ENCODE peak calls at places on chromosomes 16 and 17, in nine cellular contexts. O is right lobe of liver, H is uterus, Z is breast epithelium, B is lower lobe of right lung, V is Caco-2, R is neural progenitor cell, T is spleen, J is adrenal gland. F is an unnamed sample.

GRCh38 chr17:69448431-69449102 is 34.1 kb downstream of the MAP2K6 start:
- DNase-seq in R (peak; percentile 88), O (peak; percentile 74), V (no peak), Z (no peak), B (no peak), J (no peak), H (no peak), T (no peak), F (no peak)

GRCh38 chr17:55704412-55704811 is 18.3 kb downstream of the TMEM100 start:
- DNase-seq in Z (no peak), B (no peak), H (no peak), O (no peak), T (no peak), V (no peak), R (no peak), J (no peak), F (no peak)

GRCh38 chr16:17343028-17343427 is 127.7 kb downstream of the XYLT1 start:
- DNase-seq in V (no peak), B (no peak), Z (no peak), J (no peak), T (peak; percentile 77), O (no peak), R (no peak), H (no peak), F (no peak)

GRCh38 chr17:10226930-10227695 is 28.7 kb upstream of the GAS7 start:
- DNase-seq in J (peak; percentile 48), V (peak; percentile 49), T (peak; percentile 87), H (peak; percentile 24), O (peak; percentile 65), R (peak; percentile 65), Z (no peak), B (peak; percentile 67), F (peak; percentile 44)

GRCh38 chr16:20957153-20957552 is 56.6 kb downstream of the LYRM1 start:
- DNase-seq in J (no peak), Z (no peak), R (no peak), H (no peak), T (no peak), O (no peak), B (no peak), V (no peak), F (no peak)

GRCh38 chr16:81813648-81814047 is 34.6 kb downstream of the PLCG2 start:
- DNase-seq in R (no peak), O (no peak), B (no peak), V (no peak), J (no peak), T (no peak), H (no peak), Z (no peak), F (no peak)

GRCh38 chr17:47957591-47958490 is at the start of gene PRR15L:
- DNase-seq in O (no peak), R (no peak), V (peak; percentile 89), H (no peak), B (peak; percentile 77), T (no peak), Z (peak; percentile 80), J (no peak), F (peak; percentile 80)

GRCh38 chr17:66337866-66338472 is 35.6 kb downstream of the PRKCA start:
- DNase-seq in O (no peak), B (no peak), R (no peak), T (no peak), J (no peak), V (no peak), Z (no peak), H (no peak), F (no peak)

GRCh38 chr17:74601944-74602572 is 10.0 kb upstream of the CD300LD start:
- DNase-seq in R (peak; percentile 53), Z (peak; percentile 10), V (peak; percentile 55), B (no peak), T (no peak), J (peak; percentile 51), O (no peak), H (no peak), F (no peak)

GRCh38 chr17:7241783-7242716 is at the start of gene GABARAP:
- DNase-seq in H (peak; percentile 95), J (peak; percentile 97), O (peak; percentile 95), Z (peak; percentile 97), B (peak; percentile 94), T (peak; percentile 98), R (peak; percentile 96), V (peak; percentile 79), F (peak; percentile 97)

GRCh38 chr17:32100971-32101631 is 41.2 kb upstream of the RHOT1 start:
- DNase-seq in J (no peak), T (no peak), O (no peak), H (no peak), Z (no peak), B (no peak), R (no peak), V (no peak), F (no peak)

GRCh38 chr17:44763170-44763569 is 4.4 kb downstream of the ADAM11 start:
- DNase-seq in Z (no peak), O (no peak), J (no peak), T (no peak), B (no peak), R (no peak), H (no peak), V (no peak), F (peak; percentile 26)

GRCh38 chr17:17792551-17793377 is 44.0 kb downstream of the SREBF1 start:
- DNase-seq in B (no peak), O (no peak), R (peak; percentile 64), Z (no peak), V (no peak), T (peak; percentile 78), H (peak; percentile 61), J (peak; percentile 42), F (no peak)

GRCh38 chr16:396605-397004 is 394 bp upstream of the NME4 start:
- DNase-seq in V (peak; percentile 55), T (no peak), H (no peak), O (no peak), R (peak; percentile 75), B (no peak), Z (no peak), J (peak; percentile 73), F (no peak)

GRCh38 chr16:47774661-47775060 is 313.5 kb downstream of the PHKB start:
- DNase-seq in H (no peak), O (no peak), V (peak; percentile 34), Z (no peak), J (no peak), B (no peak), R (peak; percentile 27), T (no peak), F (no peak)
- TF ChIP-seq CTCF in H (no peak), O (no peak), V (no peak), Z (no peak), J (no peak), B (peak; percentile 13), R (peak; percentile 14), T (no peak), F (no peak)

GRCh38 chr16:85237817-85238216 is 125.5 kb upstream of the CIBAR2 start:
- DNase-seq in O (no peak), R (no peak), J (no peak), Z (no peak), H (no peak), T (no peak), V (no peak), B (no peak), F (no peak)

GRCh38 chr16:85238233-85238647 is 126.0 kb upstream of the CIBAR2 start:
- DNase-seq in H (peak; percentile 90), T (no peak), B (peak; percentile 70), Z (no peak), J (peak; percentile 59), V (peak; percentile 29), R (peak; percentile 77), O (no peak), F (no peak)

GRCh38 chr16:85233520-85233919 is 121.2 kb upstream of the CIBAR2 start:
- DNase-seq in T (no peak), Z (no peak), H (no peak), B (no peak), J (no peak), O (no peak), R (no peak), V (no peak), F (no peak)

GRCh38 chr16:85234310-85235235 is 122.3 kb upstream of the CIBAR2 start:
- DNase-seq in J (peak; percentile 85), O (peak; percentile 62), R (peak; percentile 98), H (peak; percentile 79), Z (no peak), V (peak; percentile 39), B (peak; percentile 56), T (peak; percentile 84), F (no peak)

DNA sequence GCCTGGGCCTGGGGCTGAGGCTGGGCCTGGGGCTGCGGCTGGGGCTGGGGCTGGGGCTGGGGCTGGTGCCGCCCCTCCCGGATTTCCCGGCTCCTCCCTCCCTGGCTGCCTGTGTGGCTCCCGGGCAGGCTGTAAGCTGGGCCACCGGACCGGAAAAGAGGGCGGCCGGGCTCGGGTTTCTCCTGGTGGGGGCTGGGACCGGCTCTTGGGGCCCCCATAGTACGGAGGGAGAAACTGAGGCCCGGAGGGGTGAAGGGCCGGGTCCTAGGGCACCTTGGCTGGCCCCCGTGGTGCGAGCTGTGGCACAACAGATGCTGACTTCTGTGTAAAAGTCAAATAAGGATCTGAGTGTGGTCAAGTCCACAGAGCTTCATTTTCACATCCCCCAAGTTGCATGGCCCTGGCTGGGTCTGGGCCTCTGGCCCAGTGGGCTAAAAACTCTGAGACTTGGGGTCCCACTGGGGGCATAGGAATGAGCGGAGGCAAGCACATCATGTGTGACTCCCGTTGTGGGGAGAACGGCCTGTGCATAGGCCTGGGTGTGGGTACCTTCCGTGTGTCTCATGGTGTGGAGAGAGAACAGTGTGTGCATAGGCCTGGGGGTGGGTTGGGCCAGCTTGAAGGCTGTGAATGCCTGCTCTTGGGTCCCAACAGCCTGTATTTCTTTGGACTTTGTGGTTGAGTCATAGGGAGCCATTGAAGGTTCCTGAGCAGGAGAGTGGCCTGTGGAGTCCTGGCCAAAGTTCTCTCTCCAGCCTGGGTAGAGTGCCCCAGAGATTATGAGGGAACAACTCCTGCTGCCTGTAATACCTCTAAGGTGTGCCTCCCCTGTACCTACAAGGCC is 123.9 kb upstream of the CIBAR2 start:
- DNase-seq in Z (no peak), R (no peak), T (no peak), V (no peak), H (peak; percentile 60), O (peak; percentile 61), B (no peak), J (peak; percentile 52), F (no peak)
- H3K4me3 ChIP-seq in Z (peak overlapping the region; percentile 50), R (peak overlapping the region; percentile 61), T (peak overlapping the region; percentile 8), V (no peak overlapping the region), H (peak overlapping the region; percentile 36), O (no peak overlapping the region), B (peak overlapping the region; percentile 42), J (peak overlapping the region; percentile 12), F (peak overlapping the region; percentile 13)

DNA sequence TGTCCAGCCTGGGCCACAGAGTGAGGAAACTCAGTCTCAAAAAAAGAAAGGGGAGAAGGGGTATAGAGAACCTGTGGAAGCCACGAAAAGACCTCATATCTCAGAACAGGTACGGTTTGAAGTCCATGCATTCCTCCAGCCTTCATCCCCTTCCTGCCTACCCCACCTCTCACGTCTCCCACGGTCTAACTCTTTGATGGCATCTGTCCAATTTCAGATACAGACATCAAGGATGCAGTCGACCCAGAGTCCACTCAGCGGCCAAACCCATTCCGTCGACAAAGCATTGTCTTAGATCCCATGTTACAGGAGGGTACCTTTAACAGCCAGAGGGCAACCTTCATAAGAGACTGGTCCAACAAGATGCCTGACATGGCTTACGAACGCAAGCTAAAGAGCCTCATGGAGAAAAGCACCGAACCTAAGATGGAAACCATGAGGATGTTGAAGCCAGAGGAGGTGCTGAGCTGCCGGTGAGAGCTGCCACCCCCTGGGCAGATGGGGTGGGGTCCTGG is 22.7 kb downstream of the C16orf78 start:
- DNase-seq in O (no peak), Z (no peak), B (no peak), R (no peak), V (no peak), H (no peak), T (no peak), J (no peak), F (no peak)
- H3K9me3 ChIP-seq in O (no peaks in the 10 kb centered on the region), Z (no peaks in the 10 kb centered on the region), B (no peaks in the 10 kb centered on the region), R (no peaks in the 10 kb centered on the region), V (no peaks in the 10 kb centered on the region), H (no peaks in the 10 kb centered on the region), T (no peaks in the 10 kb centered on the region), J (no peaks in the 10 kb centered on the region), F (no peaks in the 10 kb centered on the region)

GRCh38 chr16:5918553-5919127 is 821.0 kb upstream of the EEF2KMT start:
- DNase-seq in J (no peak), H (no peak), T (no peak), R (peak; percentile 26), V (peak; percentile 4), Z (no peak), B (no peak), O (no peak), F (no peak)
- TF ChIP-seq CTCF in J (no peak), H (no peak), T (no peak), R (peak; percentile 53), V (no peak), Z (no peak), B (no peak), O (no peak), F (no peak)